ENCODE peak calls at places on chromosome 11, in nine cellular contexts. R is mucosa of descending colon, U is Peyer's patch, I is lower lobe of right lung, E is choroid plexus epithelial cell, N is GM23338, P is heart right ventricle, B is foreskin fibroblast, K is stomach. W is an unnamed sample.

GRCh38 chr11:2102132-2102882 is 36.9 kb downstream of the IGF2 start:
- DNase-seq in I (peak), K (no peak), E (no peak), B (no peak), R (no peak), N (no peak), P (no peak), U (no peak), W (no peak)

GRCh38 chr11:119785131-119785530 is 56.1 kb upstream of the NECTIN1 start:
- DNase-seq in E (no peak), B (no peak), N (no peak), U (no peak), R (no peak), I (peak), P (no peak), K (no peak), W (no peak)

GRCh38 chr11:44709281-44709562 is 17.5 kb upstream of the TSPAN18 start:
- DNase-seq in N (no peak), B (no peak), R (no peak), E (no peak), I (no peak), P (no peak), U (peak), K (no peak), W (no peak)

GRCh38 chr11:93577291-93577690 is 34.1 kb upstream of the SMCO4 start:
- DNase-seq in P (no peak), N (no peak), B (peak), I (no peak), E (peak), R (no peak), K (no peak), U (no peak), W (peak)

GRCh38 chr11:12120031-12121008 is 9.9 kb downstream of the MICAL2 start:
- DNase-seq in K (no peak), I (no peak), U (no peak), P (no peak), N (no peak), B (no peak), E (no peak), R (no peak), W (no peak)

GRCh38 chr11:130192845-130193267 is 33.3 kb downstream of the ST14 start:
- DNase-seq in I (peak), R (no peak), B (no peak), E (no peak), N (no peak), K (no peak), U (peak), P (no peak), W (no peak)

GRCh38 chr11:117716652-117717440 is 80.2 kb downstream of the DSCAML1 start:
- DNase-seq in I (no peak), U (no peak), B (no peak), R (no peak), P (no peak), K (no peak), E (no peak), N (no peak), W (no peak)

GRCh38 chr11:120034881-120035620 is 102.9 kb downstream of the TRIM29 start:
- DNase-seq in E (no peak), K (no peak), B (no peak), N (no peak), P (no peak), R (no peak), I (no peak), U (peak), W (no peak)

GRCh38 chr11:8872017-8872416 is 39.0 kb upstream of the AKIP1 start:
- DNase-seq in E (no peak), R (no peak), N (no peak), K (peak), I (no peak), B (peak), P (no peak), U (no peak), W (no peak)

GRCh38 chr11:100730266-100730665 is 43.2 kb downstream of the ARHGAP42 start:
- DNase-seq in K (no peak), R (no peak), U (no peak), P (no peak), E (peak), N (no peak), I (no peak), B (peak), W (peak)

GRCh38 chr11:7665473-7666291 is 7.6 kb downstream of the CYB5R2 start:
- DNase-seq in N (peak), E (peak), B (peak), I (peak), K (peak), P (peak), U (peak), R (peak), W (peak)

GRCh38 chr11:70788247-70789022 is 390.1 kb downstream of the CTTN start:
- DNase-seq in I (no peak), K (no peak), U (no peak), P (no peak), E (peak), R (no peak), N (no peak), B (peak), W (peak)

GRCh38 chr11:2651826-2652237 is 48.0 kb downstream of the KCNQ1OT1 start:
- DNase-seq in N (no peak), K (no peak), P (no peak), B (no peak), U (no peak), R (no peak), I (no peak), E (no peak), W (no peak)

GRCh38 chr11:132307309-132308020 is 937.0 kb downstream of the NTM start:
- DNase-seq in N (no peak), K (no peak), R (no peak), I (no peak), B (no peak), E (no peak), U (no peak), P (no peak), W (no peak)

GRCh38 chr11:70419307-70420007 is 21.1 kb downstream of the CTTN start:
- DNase-seq in I (no peak), N (no peak), B (no peak), P (no peak), R (no peak), E (no peak), U (no peak), K (no peak), W (no peak)

GRCh38 chr11:27705873-27706820 is 5.9 kb upstream of the BDNF start:
- DNase-seq in P (no peak), B (peak), U (no peak), K (no peak), I (no peak), E (peak), N (peak), R (no peak), W (peak)

GRCh38 chr11:1208361-1209261 is 14.3 kb upstream of the MUC5B start:
- DNase-seq in N (no peak), U (peak), E (no peak), I (peak), K (no peak), B (no peak), P (no peak), R (peak), W (no peak)

GRCh38 chr11:83836883-83837654 is 550.9 kb upstream of the CCDC90B start:
- DNase-seq in B (peak), I (no peak), N (peak), P (no peak), U (peak), K (peak), R (no peak), E (peak), W (peak)

GRCh38 chr11:67429722-67430121 is 1.4 kb downstream of the RPS6KB2 start:
- DNase-seq in K (no peak), B (no peak), E (no peak), R (no peak), N (no peak), U (no peak), I (no peak), P (no peak), W (no peak)
- H3K4me3 ChIP-seq in K (peak), B (no peak), E (no peak), R (no peak), N (no peak), U (no peak), I (peak), P (no peak), W (no peak)

GRCh38 chr11:36540998-36541397 is 26.8 kb upstream of the RAG1 start:
- DNase-seq in K (peak), N (peak), E (peak), R (peak), I (no peak), P (no peak), B (peak), U (peak), W (peak)
- TF ChIP-seq CTCF in K (no peak), N (peak), E (peak), R (no peak), I (peak), P (peak), B (peak), U (no peak), W (peak)

DNA sequence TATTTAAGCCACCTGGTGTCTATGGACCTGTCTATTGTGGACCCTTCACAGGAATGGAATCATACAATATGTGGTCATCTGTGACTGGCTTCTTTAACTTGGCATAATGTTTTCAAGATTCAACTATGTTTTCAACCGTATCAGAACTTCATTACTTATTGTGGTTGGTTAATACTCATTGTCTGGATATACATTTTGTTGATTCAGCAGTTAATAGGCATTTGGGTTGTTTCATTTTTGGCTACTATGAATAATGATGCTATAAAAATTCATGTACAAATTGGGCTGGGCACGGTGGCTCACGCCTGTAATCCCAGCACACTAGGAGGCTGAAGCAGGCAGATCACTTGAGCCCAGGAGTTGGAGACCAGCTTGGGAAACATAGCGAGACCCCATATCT is 2.5 kb upstream of the RAPSN start:
- DNase-seq in P (no peak), I (no peak), R (no peak), K (no peak), U (no peak), B (no peak), E (no peak), N (no peak), W (no peak)
- H3K4me3 ChIP-seq in P (no peak), I (no peak), R (no peak), K (no peak), U (no peak), B (no peak), E (no peak), N (no peak), W (no peak)

GRCh38 chr11:59463176-59463575 is 6.4 kb downstream of the OR4D6 start:
- DNase-seq in N (peak), U (no peak), E (peak), I (no peak), B (peak), P (no peak), R (no peak), K (no peak), W (peak)
- TF ChIP-seq CTCF in N (peak), U (no peak), E (no peak), I (no peak), B (no peak), P (no peak), R (no peak), K (no peak), W (no peak)

DNA sequence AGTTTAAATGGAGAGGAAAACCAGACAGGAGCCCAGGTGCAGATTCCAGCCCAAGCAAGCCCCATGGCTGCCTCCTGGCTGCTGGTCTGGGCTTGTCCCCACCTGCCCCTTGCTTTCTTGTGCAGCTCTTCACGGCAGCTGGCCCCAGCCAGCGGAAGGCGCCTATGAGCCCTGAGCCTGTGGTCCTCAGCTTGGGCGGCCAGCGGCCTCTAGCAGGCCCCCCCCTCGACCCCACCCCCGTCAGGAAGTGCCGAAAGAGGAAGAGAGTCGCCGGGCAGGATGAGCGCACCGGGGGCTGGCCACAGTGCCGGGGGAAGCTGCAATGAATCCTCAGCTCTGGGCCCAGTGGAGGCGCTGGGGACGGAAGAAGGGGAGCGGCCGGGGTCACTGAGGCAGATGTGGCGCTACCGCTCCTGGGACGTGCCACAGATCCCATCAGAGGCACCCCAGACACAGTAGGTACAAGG is 2.1 kb upstream of the DGKZ start:
- DNase-seq in P (peak), E (no peak), R (peak), K (no peak), B (no peak), I (peak), U (peak), N (peak), W (no peak)
- H3K4me3 ChIP-seq in P (peak), E (peak), R (no peak), K (peak), B (no peak), I (peak), U (peak), N (peak), W (no peak)

GRCh38 chr11:59429924-59430516 is 3.8 kb upstream of the OR5A2 start:
- DNase-seq in U (peak), K (no peak), R (no peak), N (peak), P (no peak), E (peak), B (peak), I (no peak), W (peak)
- TF ChIP-seq CTCF in U (peak), K (peak), R (peak), N (peak), P (peak), E (peak), B (peak), I (peak), W (peak)